ENCODE peak calls at places on chromosomes 1 and 21, in eight cellular contexts. R, S, Z, H, I, C, T and U are unnamed samples.

GRCh38 chr1:17081439-17081838 is 27.6 kb upstream of the SDHB start:
- DNase-seq in R (no peak), S (no peak), Z (no peak), H (no peak), I (no peak), C (no peak), T (no peak), U (no peak)

GRCh38 chr1:224057461-224058199 is 56.3 kb upstream of the FBXO28 start:
- DNase-seq in R (no peak), S (no peak), Z (no peak), H (no peak), I (no peak), C (no peak), T (no peak), U (no peak)

GRCh38 chr1:115557715-115558114 is 84.1 kb upstream of the VANGL1 start:
- DNase-seq in R (no peak), S (no peak), Z (no peak), H (no peak), I (no peak), C (no peak), T (no peak), U (no peak)

GRCh38 chr1:226982451-226983177 is 42.5 kb downstream of the COQ8A start:
- DNase-seq in R (no peak), S (no peak), Z (no peak), H (no peak), I (no peak), C (no peak), T (no peak), U (no peak)

GRCh38 chr21:42356036-42356435 is 5.2 kb upstream of the TFF2 start:
- DNase-seq in R (no peak), S (no peak), Z (no peak), H (no peak), I (no peak), C (no peak), T (no peak), U (no peak)

GRCh38 chr1:7808253-7808844 is 24.3 kb downstream of the PER3 start:
- DNase-seq in R (peak), S (no peak), Z (no peak), H (peak), I (peak), C (no peak), T (no peak), U (no peak)

GRCh38 chr1:1609822-1610485 is 5.3 kb upstream of the MIB2 start:
- DNase-seq in R (no peak), S (no peak), Z (no peak), H (no peak), I (no peak), C (no peak), T (no peak), U (no peak)

GRCh38 chr1:51442616-51443015 is 76.5 kb downstream of the EPS15 start:
- DNase-seq in R (no peak), S (no peak), Z (no peak), H (no peak), I (no peak), C (no peak), T (no peak), U (no peak)

GRCh38 chr1:193988885-193989284 is 802.5 kb upstream of the B3GALT2 start:
- DNase-seq in R (no peak), S (no peak), Z (no peak), H (no peak), I (no peak), C (no peak), T (no peak), U (no peak)

GRCh38 chr1:168455764-168456163 is 88.0 kb downstream of the XCL2 start:
- DNase-seq in R (peak), S (no peak), Z (no peak), H (peak), I (no peak), C (no peak), T (no peak), U (no peak)

GRCh38 chr1:4755301-4756183 is 101.1 kb downstream of the AJAP1 start:
- DNase-seq in R (no peak), S (no peak), Z (no peak), H (peak), I (no peak), C (no peak), T (no peak), U (no peak)

GRCh38 chr1:115409097-115409852 is 71.2 kb upstream of the NGF start:
- DNase-seq in R (no peak), S (no peak), Z (no peak), H (no peak), I (no peak), C (no peak), T (no peak), U (no peak)

GRCh38 chr1:244302889-244303609 is 148.7 kb downstream of the ADSS2 start:
- DNase-seq in R (peak), S (no peak), Z (no peak), H (peak), I (no peak), C (no peak), T (no peak), U (peak)

GRCh38 chr1:172238969-172239368 is 181.5 kb upstream of the C1orf105 start:
- DNase-seq in R (no peak), S (no peak), Z (no peak), H (no peak), I (no peak), C (no peak), T (no peak), U (no peak)

GRCh38 chr1:162133566-162133965 is 64.1 kb downstream of the NOS1AP start:
- DNase-seq in R (peak), S (no peak), Z (no peak), H (no peak), I (no peak), C (no peak), T (no peak), U (no peak)

GRCh38 chr1:3547055-3548005 is 64.0 kb downstream of the MEGF6 start:
- DNase-seq in R (no peak), S (no peak), Z (no peak), H (no peak), I (no peak), C (no peak), T (no peak), U (no peak)

GRCh38 chr1:219555802-219556201 is 57.1 kb downstream of the ZC3H11B start:
- DNase-seq in R (no peak), S (no peak), Z (no peak), H (peak), I (no peak), C (no peak), T (no peak), U (no peak)

GRCh38 chr1:16250547-16251251 is 13.7 kb upstream of the CPLANE2 start:
- DNase-seq in R (peak), S (no peak), Z (no peak), H (peak), I (no peak), C (no peak), T (no peak), U (no peak)

GRCh38 chr1:46246548-46247432 is 773 bp upstream of the RAD54L start:
- DNase-seq in R (peak), S (peak), Z (no peak), H (peak), I (peak), C (peak), T (no peak), U (peak)

GRCh38 chr1:54277451-54278355 is 77.7 kb downstream of the MRPL37 start:
- DNase-seq in R (no peak), S (no peak), Z (no peak), H (no peak), I (no peak), C (no peak), T (no peak), U (no peak)

GRCh38 chr1:172845371-172845770 is 186.5 kb downstream of the FASLG start:
- DNase-seq in R (no peak), S (no peak), Z (no peak), H (no peak), I (no peak), C (peak), T (no peak), U (no peak)

GRCh38 chr1:203669739-203670138 is 43.1 kb downstream of the ATP2B4 start:
- DNase-seq in R (no peak), S (no peak), Z (no peak), H (peak), I (no peak), C (no peak), T (no peak), U (no peak)

GRCh38 chr1:77673716-77674355 is 8.6 kb downstream of the ZZZ3 start:
- DNase-seq in R (peak), S (no peak), Z (no peak), H (peak), I (no peak), C (no peak), T (no peak), U (no peak)

GRCh38 chr21:45282283-45283018 is 5.2 kb downstream of the POFUT2 start:
- DNase-seq in R (no peak), S (no peak), Z (no peak), H (no peak), I (no peak), C (no peak), T (no peak), U (no peak)

GRCh38 chr1:30516505-30516858 is 206.9 kb downstream of the MATN1 start:
- DNase-seq in R (no peak), S (no peak), Z (no peak), H (no peak), I (no peak), C (no peak), T (no peak), U (no peak)